ENCODE peak calls at places on chromosome 19, in four cellular contexts. W is A172, L is ACHN, V is DMS79 treated with DMSO at 0.1 percent for 48 hours. N is an unnamed sample.

GRCh38 chr19:40274585-40275544 is 10.3 kb downstream of the AKT2 start:
- DNase-seq in W (no peak), V (no peak), L (no peak), N (no peak)

GRCh38 chr19:13010038-13010991 is 15.0 kb downstream of the NFIX start:
- DNase-seq in W (no peak), L (no peak), V (no peak), N (no peak)

GRCh38 chr19:9782282-9782681 is 13.7 kb upstream of the ZNF846 start:
- DNase-seq in W (no peak), L (no peak), V (no peak), N (no peak)

GRCh38 chr19:49437231-49437630 is 4.1 kb downstream of the SLC17A7 start:
- DNase-seq in V (no peak), W (no peak), L (no peak), N (no peak)

GRCh38 chr19:23116802-23117571 is at the start of gene ZNF730:
- DNase-seq in V (no peak), L (no peak), W (peak), N (peak)

GRCh38 chr19:5572556-5573286 is 5.0 kb upstream of the TINCR start:
- DNase-seq in V (no peak), L (no peak), W (no peak), N (no peak)

GRCh38 chr19:41575998-41576397 is at the start of gene CEACAM21:
- DNase-seq in W (no peak), V (no peak), L (no peak), N (no peak)

GRCh38 chr19:10863107-10863700 is 8.1 kb upstream of the CARM1 start:
- DNase-seq in W (peak), L (no peak), V (no peak), N (no peak)

GRCh38 chr19:46692918-46693722 is 23.8 kb downstream of the PRKD2 start:
- DNase-seq in L (no peak), V (no peak), W (no peak), N (no peak)

GRCh38 chr19:2188708-2189385 is 25.1 kb downstream of the DOT1L start:
- DNase-seq in V (no peak), L (no peak), W (no peak), N (no peak)

GRCh38 chr19:2039959-2040646 is 10.9 kb downstream of the MKNK2 start:
- DNase-seq in L (no peak), V (no peak), W (no peak), N (no peak)

GRCh38 chr19:41456342-41456918 is 13.5 kb downstream of the ERICH4 start:
- DNase-seq in L (peak), W (peak), V (no peak), N (no peak)

GRCh38 chr19:43667524-43668405 is 2.2 kb downstream of the PLAUR start:
- DNase-seq in V (peak), W (no peak), L (no peak), N (no peak)

GRCh38 chr19:45305421-45305820 is 17.3 kb downstream of the CKM start:
- DNase-seq in W (no peak), L (no peak), V (no peak), N (no peak)

GRCh38 chr19:50697414-50698124 is 22.0 kb downstream of the SHANK1 start:
- DNase-seq in V (no peak), L (no peak), W (no peak), N (no peak)

GRCh38 chr19:48845384-48845783 is 9.1 kb upstream of the HSD17B14 start:
- DNase-seq in V (no peak), W (no peak), L (no peak), N (no peak)

GRCh38 chr19:1214862-1215731 is 9.5 kb downstream of the STK11 start:
- DNase-seq in L (no peak), V (no peak), W (peak), N (no peak)

GRCh38 chr19:48686103-48686502 is 9.7 kb upstream of the FUT2 start:
- DNase-seq in V (no peak), L (no peak), W (no peak), N (no peak)

GRCh38 chr19:3343619-3344502 is 22.5 kb upstream of the NFIC start:
- DNase-seq in V (no peak), W (peak), L (peak), N (no peak)

GRCh38 chr19:47210180-47210490 is 20.9 kb downstream of the BBC3 start:
- DNase-seq in W (no peak), L (no peak), V (no peak), N (no peak)

GRCh38 chr19:34963531-34964406 is at the start of gene ZNF792:
- DNase-seq in W (peak), V (peak), L (peak), N (peak)

GRCh38 chr19:50398675-50399367 is 14.7 kb downstream of the POLD1 start:
- DNase-seq in L (no peak), V (no peak), W (no peak), N (no peak)

GRCh38 chr19:5445667-5446066 is 9.6 kb upstream of the ZNRF4 start:
- DNase-seq in L (no peak), V (no peak), W (peak), N (no peak)

GRCh38 chr19:43624933-43625332 is 5.5 kb upstream of the ZNF428 start:
- DNase-seq in L (no peak), W (no peak), V (no peak), N (no peak)

GRCh38 chr19:18414504-18415176 is 4.6 kb upstream of the SSBP4 start:
- DNase-seq in W (peak), L (no peak), V (no peak), N (peak)

GRCh38 chr19:18762125-18763023 is 28.7 kb downstream of the COMP start:
- DNase-seq in W (peak), V (peak), L (peak), N (peak)

GRCh38 chr19:4640247-4641000 is 1.1 kb downstream of the TNFAIP8L1 start:
- DNase-seq in V (no peak), W (no peak), L (no peak), N (no peak)

GRCh38 chr19:3509566-3509989 is 3.5 kb downstream of the FZR1 start:
- DNase-seq in V (no peak), L (no peak), W (peak), N (no peak)

GRCh38 chr19:44875666-44876418 is 15.2 kb upstream of the TOMM40 start:
- DNase-seq in V (no peak), W (peak), L (no peak), N (no peak)

GRCh38 chr19:29840066-29840950 is 28.5 kb downstream of the CCNE1 start:
- DNase-seq in L (no peak), V (no peak), W (no peak), N (no peak)

GRCh38 chr19:32195706-32196610 is 149.5 kb upstream of the ZNF507 start:
- DNase-seq in L (no peak), W (no peak), V (no peak), N (no peak)

GRCh38 chr19:16141043-16141442 is 2.4 kb upstream of the HSH2D start:
- DNase-seq in L (no peak), V (no peak), W (no peak), N (no peak)

GRCh38 chr19:12769689-12770088 is 5.7 kb downstream of the HOOK2 start:
- DNase-seq in L (no peak), V (no peak), W (no peak), N (no peak)

GRCh38 chr19:49357186-49357585 is 5.0 kb downstream of the TEAD2 start:
- DNase-seq in V (no peak), L (no peak), W (no peak), N (no peak)

GRCh38 chr19:46859637-46860124 is 1.1 kb upstream of the ARHGAP35 start:
- DNase-seq in W (no peak), V (no peak), L (peak), N (no peak)

GRCh38 chr19:15776991-15777787 is 10.3 kb upstream of the OR10H5 start:
- DNase-seq in V (no peak), L (no peak), W (no peak), N (no peak)

GRCh38 chr19:48954595-48955307 is at the start of gene BAX:
- DNase-seq in W (peak), V (peak), L (peak), N (peak)

GRCh38 chr19:14434157-14434501 is 1.0 kb downstream of the PKN1 start:
- DNase-seq in L (no peak), W (peak), V (peak), N (peak)